ENCODE peak calls at places on chromosome 4, in six cellular contexts. X is GM12878, I is upper lobe of left lung, W is HCT116, K is K562, A is HepG2. C is an unnamed sample.

GRCh38 chr4:73518340-73518739 is 36.8 kb downstream of the AFM start:
- ATAC-seq in K (no peak), X (no peak), A (peak), I (no peak), W (no peak), C (no peak)

GRCh38 chr4:67320645-67321044 is 224.7 kb downstream of the CENPC start:
- ATAC-seq in A (no peak), K (no peak), W (no peak), I (peak), X (no peak), C (peak)

GRCh38 chr4:155609455-155610059 is 57.1 kb upstream of the GUCY1A1 start:
- ATAC-seq in W (no peak), I (no peak), A (no peak), K (no peak), X (peak), C (no peak)

GRCh38 chr4:33187035-33187434 is 2466.9 kb downstream of the PCDH7 start:
- ATAC-seq in A (no peak), K (no peak), X (peak), W (no peak), I (no peak), C (no peak)

GRCh38 chr4:148273501-148273986 is 168.7 kb downstream of the NR3C2 start:
- ATAC-seq in I (peak), X (no peak), K (no peak), A (no peak), W (no peak), C (no peak)

GRCh38 chr4:158758703-158759102 is 10.1 kb upstream of the FNIP2 start:
- ATAC-seq in X (no peak), K (no peak), A (no peak), W (no peak), I (no peak), C (no peak)

GRCh38 chr4:78309352-78309751 is 242.2 kb upstream of the ANXA3 start:
- ATAC-seq in I (no peak), K (no peak), A (no peak), X (no peak), W (no peak), C (no peak)

GRCh38 chr4:128380306-128380705 is 92.7 kb upstream of the PGRMC2 start:
- ATAC-seq in A (no peak), K (no peak), I (no peak), X (no peak), W (no peak), C (no peak)

GRCh38 chr4:118994030-118994429 is 105.4 kb downstream of the SYNPO2 start:
- ATAC-seq in A (no peak), I (no peak), X (no peak), K (no peak), W (no peak), C (peak)

GRCh38 chr4:39505581-39505980 is 21.7 kb downstream of the UGDH start:
- ATAC-seq in X (no peak), W (no peak), K (no peak), I (no peak), A (no peak), C (peak)

GRCh38 chr4:82785248-82786003 is 13.2 kb downstream of the SCD5 start:
- ATAC-seq in K (no peak), X (no peak), A (no peak), W (peak), I (peak), C (no peak)

GRCh38 chr4:77028241-77028640 is 47.5 kb downstream of the CCNI start:
- ATAC-seq in A (no peak), K (no peak), W (no peak), X (no peak), I (no peak), C (no peak)

GRCh38 chr4:38190717-38191178 is 230.6 kb downstream of the PTTG2 start:
- ATAC-seq in A (no peak), I (peak), X (no peak), K (no peak), W (no peak), C (peak)

GRCh38 chr4:110630621-110631402 is 7.9 kb upstream of the PITX2 start:
- ATAC-seq in W (no peak), K (no peak), I (no peak), X (no peak), A (no peak), C (no peak)

GRCh38 chr4:8182858-8183725 is 16.0 kb upstream of the SH3TC1 start:
- ATAC-seq in X (no peak), A (peak), I (peak), K (peak), W (peak), C (peak)

GRCh38 chr4:127559981-127560380 is 72.8 kb upstream of the INTU start:
- ATAC-seq in A (no peak), I (peak), X (no peak), K (no peak), W (no peak), C (no peak)

GRCh38 chr4:17273047-17273446 is 238.8 kb downstream of the QDPR start:
- ATAC-seq in X (no peak), K (no peak), I (no peak), W (no peak), A (no peak), C (no peak)

GRCh38 chr4:76634239-76634638 is 199.2 kb downstream of the SHROOM3 start:
- ATAC-seq in W (peak), I (no peak), X (no peak), K (no peak), A (no peak), C (peak)

GRCh38 chr4:108060164-108060563 is 70.5 kb downstream of the HADH start:
- ATAC-seq in A (peak), K (peak), I (no peak), X (no peak), W (peak), C (no peak)

GRCh38 chr4:168154546-168155277 is 62.4 kb downstream of the ANXA10 start:
- ATAC-seq in W (no peak), X (no peak), K (no peak), I (no peak), A (no peak), C (no peak)

GRCh38 chr4:138175337-138175794 is 66.8 kb downstream of the SLC7A11 start:
- ATAC-seq in K (no peak), X (no peak), I (no peak), A (no peak), W (no peak), C (no peak)

GRCh38 chr4:59503731-59504130 is 1696.4 kb upstream of the ADGRL3 start:
- ATAC-seq in K (no peak), W (no peak), X (no peak), I (no peak), A (no peak), C (no peak)

GRCh38 chr4:84965558-84966381 is 720 bp downstream of the WDFY3 start:
- ATAC-seq in K (peak), X (no peak), A (peak), W (peak), I (peak), C (peak)

GRCh38 chr4:77938560-77938959 is 75.9 kb downstream of the MRPL1 start:
- ATAC-seq in I (no peak), A (no peak), X (no peak), W (peak), K (peak), C (no peak)

GRCh38 chr4:150259861-150260567 is 181.8 kb downstream of the DCLK2 start:
- ATAC-seq in K (peak), A (no peak), X (no peak), W (no peak), I (no peak), C (peak)

GRCh38 chr4:122203407-122203806 is 51.3 kb downstream of the BLTP1 start:
- ATAC-seq in W (no peak), K (no peak), A (no peak), X (no peak), I (no peak), C (no peak)

GRCh38 chr4:47876310-47876709 is 38.1 kb downstream of the NFXL1 start:
- ATAC-seq in A (no peak), W (no peak), I (no peak), X (no peak), K (no peak), C (no peak)

GRCh38 chr4:81919238-81919637 is 447.5 kb upstream of the RASGEF1B start:
- ATAC-seq in A (peak), K (peak), I (peak), W (peak), X (peak), C (no peak)

GRCh38 chr4:866068-866760 is 40.3 kb upstream of the CPLX1 start:
- ATAC-seq in I (peak), X (no peak), W (no peak), A (no peak), K (no peak), C (no peak)

GRCh38 chr4:133143775-133144430 is 5.2 kb upstream of the PCDH10 start:
- ATAC-seq in A (no peak), K (no peak), W (no peak), X (no peak), I (no peak), C (no peak)

GRCh38 chr4:2212831-2213230 is 29.1 kb downstream of the HAUS3 start:
- ATAC-seq in K (no peak), X (no peak), W (no peak), A (no peak), I (no peak), C (no peak)

GRCh38 chr4:81040175-81040659 is 9.7 kb downstream of the BMP3 start:
- ATAC-seq in K (peak), X (peak), A (peak), I (peak), W (peak), C (no peak)

GRCh38 chr4:20428410-20429160 is 176.9 kb downstream of the SLIT2 start:
- ATAC-seq in W (peak), I (no peak), A (peak), K (peak), X (peak), C (no peak)

GRCh38 chr4:99324361-99324760 is 3.2 kb upstream of the ADH1B start:
- ATAC-seq in I (no peak), A (no peak), K (no peak), X (no peak), W (no peak), C (peak)

GRCh38 chr4:25330905-25331816 is 18.6 kb downstream of the ZCCHC4 start:
- ATAC-seq in W (no peak), X (peak), A (peak), K (no peak), I (peak), C (no peak)

GRCh38 chr4:83234902-83235644 is 49.5 kb downstream of the COQ2 start:
- ATAC-seq in K (no peak), I (no peak), A (no peak), W (no peak), X (peak), C (no peak)

GRCh38 chr4:139898293-139898692 is 232.7 kb downstream of the MGST2 start:
- ATAC-seq in K (no peak), W (no peak), I (no peak), A (no peak), X (no peak), C (no peak)

GRCh38 chr4:140234697-140235060 is 80.7 kb upstream of the MAML3 start:
- ATAC-seq in W (no peak), X (no peak), K (no peak), I (no peak), A (no peak), C (no peak)

GRCh38 chr4:76293705-76294274 is 12.7 kb upstream of the STBD1 start:
- ATAC-seq in W (no peak), X (no peak), A (no peak), I (peak), K (peak), C (no peak)

GRCh38 chr4:103201254-103201653 is 3.1 kb upstream of the CENPE start:
- ATAC-seq in X (no peak), K (no peak), W (no peak), A (no peak), I (no peak), C (no peak)

GRCh38 chr4:103201724-103202123 is 3.6 kb upstream of the CENPE start:
- ATAC-seq in I (no peak), X (no peak), K (no peak), A (peak), W (no peak), C (no peak)

GRCh38 chr4:103199009-103199408 is 866 bp upstream of the CENPE start:
- ATAC-seq in K (no peak), A (no peak), X (peak), I (no peak), W (no peak), C (no peak)

GRCh38 chr4:103197765-103198110 is 405 bp downstream of the CENPE start:
- ATAC-seq in K (peak), A (peak), I (peak), X (peak), W (peak), C (peak)

GRCh38 chr4:103198111-103198765 is at the start of gene CENPE:
- ATAC-seq in W (peak), A (peak), I (peak), X (peak), K (peak), C (peak)
- TF ChIP-seq POLR2A in W (peak), A (peak), I (no peak), X (peak), K (peak), C (no peak)

DNA sequence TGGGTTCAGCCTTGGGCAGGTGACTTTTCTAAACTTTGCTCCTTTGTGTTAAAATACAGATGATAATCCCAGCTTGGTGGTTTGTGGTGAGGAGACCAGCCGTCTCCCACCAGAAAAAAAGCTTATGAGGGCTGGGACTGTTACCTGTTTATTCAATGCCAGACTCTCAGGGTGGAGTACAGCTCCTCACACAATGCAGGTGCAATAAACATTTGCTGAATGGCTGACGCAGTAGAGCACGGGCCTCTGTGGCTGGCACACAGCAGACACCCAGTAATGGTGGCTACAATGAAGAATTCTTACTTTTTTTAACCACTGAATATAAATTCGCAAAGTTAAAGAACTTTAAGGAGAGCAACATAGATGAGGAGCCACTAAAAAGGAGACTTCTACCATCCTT is 30.2 kb downstream of the BEND4 start:
- ATAC-seq in X (no peak), W (no peak), I (no peak), A (no peak), K (no peak), C (no peak)
- TF ChIP-seq POLR2AphosphoS5 in X (no peak), W (no peak), I (no peak), A (no peak), K (no peak), C (no peak)

DNA sequence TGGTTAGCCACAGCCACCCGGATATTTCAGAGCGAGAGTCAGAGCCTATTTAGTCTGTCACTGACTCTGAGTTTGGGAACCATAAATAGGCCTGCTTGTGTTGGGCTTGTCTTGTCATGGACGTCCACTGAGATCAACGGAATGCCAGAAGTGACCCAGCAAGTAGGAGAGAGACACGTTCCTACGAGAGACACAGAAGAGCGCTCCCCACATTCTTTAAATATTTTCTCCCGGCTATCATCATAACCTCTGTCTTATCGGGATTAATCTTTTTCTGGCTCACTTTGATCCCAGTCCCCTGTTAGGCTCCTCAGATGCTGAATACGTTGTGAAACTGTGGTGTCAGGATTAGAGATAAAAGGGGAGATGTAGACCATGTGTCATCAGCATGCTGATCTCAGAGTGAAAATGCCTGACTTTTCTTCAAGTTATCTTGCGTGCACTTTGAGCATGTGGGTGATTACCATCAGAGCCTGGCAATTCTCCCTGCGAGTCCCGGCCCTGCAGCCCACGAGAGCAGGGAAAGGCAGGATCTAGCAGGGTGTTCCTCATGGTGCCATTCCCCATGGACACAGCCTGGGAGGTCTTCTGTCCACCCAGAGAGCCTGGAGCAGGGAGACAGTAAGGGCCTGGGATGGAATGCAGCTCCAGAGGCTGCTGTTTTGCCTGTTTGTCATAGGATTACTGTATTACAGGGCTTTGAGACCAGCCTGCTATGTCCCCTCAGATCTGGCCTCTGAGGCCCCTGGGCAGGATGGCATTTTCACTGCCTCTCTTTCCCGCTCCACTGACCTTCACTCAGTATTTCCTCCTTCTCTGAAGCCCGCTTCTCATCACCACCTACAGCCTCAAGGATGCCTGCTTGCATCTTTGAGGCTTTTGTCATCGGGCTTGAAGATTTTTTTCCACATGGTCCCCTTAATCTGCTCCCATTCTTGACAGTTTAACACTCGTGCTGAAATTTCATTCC is 2.8 kb upstream of the TENM3 start:
- ATAC-seq in W (peak), X (no peak), I (peak), K (no peak), A (peak), C (no peak)
- TF ChIP-seq POLR2A in W (no peak), X (no peak), I (no peak), K (no peak), A (no peak), C (no peak)

GRCh38 chr4:16122225-16122624 is 38.4 kb upstream of the PROM1 start:
- ATAC-seq in A (no peak), X (no peak), K (no peak), I (peak), W (no peak), C (no peak)
- TF ChIP-seq POLR2AphosphoS5 in A (no peak), X (no peak), K (no peak), I (no peak), W (no peak), C (no peak)

GRCh38 chr4:173371292-173372192 is 788 bp downstream of the SAP30 start:
- ATAC-seq in X (peak), I (peak), K (peak), A (peak), W (peak), C (peak)
- TF ChIP-seq POLR2A in X (peak), I (no peak), K (no peak), A (peak), W (no peak), C (peak)

C was measured in gastroesophageal sphincter.